ENCODE peak calls at places on chromosomes 2 and 18, in eight cellular contexts. One of them, this sample, is unnamed.

GRCh38 chr2:26848336-26849055 is 564 bp downstream of the DPYSL5 start:
- DNase-seq in kidney: peak; percentile 79
- DNase-seq in H7: peak; percentile 83
- DNase-seq in sigmoid colon: no peak
- DNase-seq in adrenal gland: peak; percentile 18
- DNase-seq in skeletal muscle cell: no peak
- DNase-seq in fibroblast of the aortic adventitia: no peak
- DNase-seq in fibroblast of lung: no peak
- DNase-seq in this sample: no peak

GRCh38 chr2:6937582-6937981 is 20.4 kb downstream of the RNF144A start:
- DNase-seq in fibroblast of lung: no peak
- DNase-seq in sigmoid colon: no peak
- DNase-seq in H7: no peak
- DNase-seq in adrenal gland: no peak
- DNase-seq in skeletal muscle cell: no peak
- DNase-seq in kidney: no peak
- DNase-seq in fibroblast of the aortic adventitia: no peak
- DNase-seq in this sample: no peak

GRCh38 chr18:21315741-21316187 is 73.7 kb downstream of the GREB1L start:
- DNase-seq in sigmoid colon: no peak
- DNase-seq in kidney: no peak
- DNase-seq in skeletal muscle cell: no peak
- DNase-seq in fibroblast of the aortic adventitia: no peak
- DNase-seq in H7: peak; percentile 47
- DNase-seq in fibroblast of lung: peak; percentile 88
- DNase-seq in adrenal gland: no peak
- DNase-seq in this sample: no peak

GRCh38 chr2:29747786-29748470 is 173.5 kb downstream of the ALK start:
- DNase-seq in adrenal gland: no peak
- DNase-seq in fibroblast of lung: peak; percentile 99
- DNase-seq in sigmoid colon: no peak
- DNase-seq in fibroblast of the aortic adventitia: peak; percentile 90
- DNase-seq in kidney: no peak
- DNase-seq in skeletal muscle cell: peak; percentile 96
- DNase-seq in H7: no peak
- DNase-seq in this sample: peak; percentile 59

GRCh38 chr2:36290306-36290705 is 65.3 kb upstream of the CRIM1 start:
- DNase-seq in adrenal gland: no peak
- DNase-seq in H7: no peak
- DNase-seq in fibroblast of lung: peak; percentile 75
- DNase-seq in sigmoid colon: no peak
- DNase-seq in kidney: no peak
- DNase-seq in skeletal muscle cell: no peak
- DNase-seq in fibroblast of the aortic adventitia: peak; percentile 9
- DNase-seq in this sample: no peak

GRCh38 chr2:216871333-216871934 is 11.6 kb upstream of the TNP1 start:
- DNase-seq in adrenal gland: no peak
- DNase-seq in fibroblast of the aortic adventitia: no peak
- DNase-seq in kidney: no peak
- DNase-seq in fibroblast of lung: no peak
- DNase-seq in H7: no peak
- DNase-seq in skeletal muscle cell: no peak
- DNase-seq in sigmoid colon: no peak
- DNase-seq in this sample: no peak

GRCh38 chr2:234669611-234670010 is 172.7 kb upstream of the ARL4C start:
- DNase-seq in fibroblast of the aortic adventitia: no peak
- DNase-seq in H7: peak; percentile 62
- DNase-seq in kidney: no peak
- DNase-seq in skeletal muscle cell: no peak
- DNase-seq in adrenal gland: no peak
- DNase-seq in fibroblast of lung: no peak
- DNase-seq in sigmoid colon: no peak
- DNase-seq in this sample: no peak

GRCh38 chr2:15708161-15708560 is 116.5 kb downstream of the DDX1 start:
- DNase-seq in fibroblast of the aortic adventitia: no peak
- DNase-seq in adrenal gland: no peak
- DNase-seq in kidney: no peak
- DNase-seq in skeletal muscle cell: no peak
- DNase-seq in fibroblast of lung: no peak
- DNase-seq in sigmoid colon: no peak
- DNase-seq in H7: no peak
- DNase-seq in this sample: no peak

GRCh38 chr2:206477296-206477695 is 34.0 kb downstream of the ADAM23 start:
- DNase-seq in kidney: no peak
- DNase-seq in skeletal muscle cell: peak; percentile 79
- DNase-seq in H7: no peak
- DNase-seq in adrenal gland: no peak
- DNase-seq in sigmoid colon: no peak
- DNase-seq in fibroblast of lung: peak; percentile 32
- DNase-seq in fibroblast of the aortic adventitia: peak; percentile 67
- DNase-seq in this sample: no peak

GRCh38 chr2:45938649-45939511 is 287.4 kb downstream of the PRKCE start:
- DNase-seq in H7: no peak
- DNase-seq in kidney: peak; percentile 91
- DNase-seq in fibroblast of lung: peak; percentile 96
- DNase-seq in fibroblast of the aortic adventitia: peak; percentile 97
- DNase-seq in adrenal gland: peak; percentile 73
- DNase-seq in sigmoid colon: peak; percentile 92
- DNase-seq in skeletal muscle cell: peak; percentile 92
- DNase-seq in this sample: peak; percentile 95

GRCh38 chr2:237091779-237092436 is 6.2 kb downstream of the COPS8 start:
- DNase-seq in kidney: no peak
- DNase-seq in skeletal muscle cell: peak; percentile 85
- DNase-seq in H7: no peak
- DNase-seq in adrenal gland: no peak
- DNase-seq in fibroblast of lung: peak; percentile 60
- DNase-seq in sigmoid colon: peak; percentile 67
- DNase-seq in fibroblast of the aortic adventitia: peak; percentile 77
- DNase-seq in this sample: no peak

GRCh38 chr2:158729873-158730620 is 65.1 kb upstream of the DAPL1 start:
- DNase-seq in kidney: peak; percentile 58
- DNase-seq in fibroblast of lung: no peak
- DNase-seq in sigmoid colon: no peak
- DNase-seq in fibroblast of the aortic adventitia: no peak
- DNase-seq in H7: no peak
- DNase-seq in skeletal muscle cell: no peak
- DNase-seq in adrenal gland: no peak
- DNase-seq in this sample: no peak

GRCh38 chr2:65382776-65383357 is 49.5 kb downstream of the SPRED2 start:
- DNase-seq in fibroblast of the aortic adventitia: peak; percentile 89
- DNase-seq in H7: peak; percentile 56
- DNase-seq in fibroblast of lung: peak; percentile 100
- DNase-seq in skeletal muscle cell: peak; percentile 84
- DNase-seq in sigmoid colon: peak; percentile 85
- DNase-seq in kidney: peak; percentile 95
- DNase-seq in adrenal gland: peak; percentile 54
- DNase-seq in this sample: peak; percentile 82

GRCh38 chr2:96500385-96501066 is 4.6 kb downstream of the NEURL3 start:
- DNase-seq in adrenal gland: no peak
- DNase-seq in kidney: no peak
- DNase-seq in H7: no peak
- DNase-seq in skeletal muscle cell: no peak
- DNase-seq in sigmoid colon: no peak
- DNase-seq in fibroblast of lung: no peak
- DNase-seq in fibroblast of the aortic adventitia: no peak
- DNase-seq in this sample: no peak

GRCh38 chr2:6356127-6356761 is 509.5 kb downstream of the CMPK2 start:
- DNase-seq in adrenal gland: no peak
- DNase-seq in H7: no peak
- DNase-seq in skeletal muscle cell: no peak
- DNase-seq in kidney: no peak
- DNase-seq in fibroblast of lung: no peak
- DNase-seq in fibroblast of the aortic adventitia: no peak
- DNase-seq in sigmoid colon: no peak
- DNase-seq in this sample: no peak

GRCh38 chr2:45315881-45316280 is 295.2 kb downstream of the SRBD1 start:
- DNase-seq in H7: no peak
- DNase-seq in skeletal muscle cell: peak; percentile 81
- DNase-seq in sigmoid colon: no peak
- DNase-seq in fibroblast of lung: peak; percentile 88
- DNase-seq in adrenal gland: no peak
- DNase-seq in kidney: no peak
- DNase-seq in fibroblast of the aortic adventitia: peak; percentile 95
- DNase-seq in this sample: peak; percentile 74

DNA sequence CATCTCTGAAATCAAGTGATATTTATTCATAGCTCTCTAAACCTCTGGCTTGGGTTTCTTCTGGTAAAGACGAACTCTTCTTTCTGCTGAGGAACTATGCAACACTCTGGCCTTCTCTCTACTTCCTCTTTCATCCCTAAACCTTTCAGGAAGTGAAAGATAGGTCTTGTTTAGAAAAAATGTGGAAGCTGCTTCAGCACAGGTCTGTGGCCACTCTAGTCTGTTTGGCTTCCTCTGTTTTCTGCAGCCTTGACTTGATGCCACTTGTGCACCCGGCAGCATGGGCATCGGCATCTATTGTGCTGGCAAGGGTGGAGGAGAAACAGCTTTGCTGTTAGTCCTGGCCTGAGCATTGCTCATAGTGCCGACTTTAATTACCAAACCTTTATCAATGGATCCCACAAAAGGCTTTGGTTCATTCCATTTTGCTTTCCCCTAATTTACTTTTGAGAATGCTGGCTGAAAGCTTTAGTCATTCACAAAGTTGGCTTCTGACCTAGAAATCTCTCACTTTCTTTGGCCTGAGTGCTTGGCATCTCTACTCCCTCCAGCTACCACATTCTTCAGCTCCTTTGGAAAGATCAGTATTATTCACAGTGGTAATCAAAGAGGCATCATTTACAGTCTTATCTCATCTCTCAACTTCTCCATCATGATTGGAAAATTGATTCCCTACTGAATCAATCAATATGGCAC is 32.0 kb upstream of the GPR39 start:
- DNase-seq in skeletal muscle cell: no peak
- DNase-seq in fibroblast of the aortic adventitia: peak; percentile 26
- DNase-seq in fibroblast of lung: peak; percentile 40
- DNase-seq in sigmoid colon: no peak
- DNase-seq in adrenal gland: no peak
- DNase-seq in H7: no peak
- DNase-seq in kidney: no peak
- DNase-seq in this sample: no peak
- H3K4me3 ChIP-seq in skeletal muscle cell: no peak overlapping the region
- H3K4me3 ChIP-seq in fibroblast of the aortic adventitia: no peak overlapping the region
- H3K4me3 ChIP-seq in fibroblast of lung: no peak overlapping the region
- H3K4me3 ChIP-seq in sigmoid colon: no peak overlapping the region
- H3K4me3 ChIP-seq in adrenal gland: no peak overlapping the region
- H3K4me3 ChIP-seq in H7: no peak overlapping the region
- H3K4me3 ChIP-seq in kidney: no peak overlapping the region
- H3K4me3 ChIP-seq in this sample: no peak overlapping the region

DNA sequence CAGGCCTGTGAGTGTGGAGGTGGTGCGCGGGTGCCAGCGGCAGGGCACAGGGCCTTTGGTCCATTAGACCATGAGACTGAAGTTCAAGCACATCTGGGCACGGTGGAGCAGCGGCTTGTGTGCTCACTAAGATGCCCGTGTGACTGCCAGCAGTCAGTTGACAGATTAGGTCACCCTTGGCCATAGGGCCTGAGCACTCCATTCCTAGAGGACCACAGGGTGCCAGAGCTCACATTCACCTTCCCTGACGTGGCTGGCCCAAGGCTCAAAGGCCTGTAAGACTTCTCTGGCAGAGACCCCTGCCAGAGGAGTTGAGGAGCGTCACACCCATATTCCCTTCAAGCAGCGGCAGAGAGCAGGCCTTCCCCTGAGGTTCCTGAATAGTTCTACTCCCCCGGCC is 650 bp downstream of the LHCGR start:
- DNase-seq in skeletal muscle cell: no peak
- DNase-seq in fibroblast of lung: no peak
- DNase-seq in fibroblast of the aortic adventitia: no peak
- DNase-seq in adrenal gland: no peak
- DNase-seq in H7: peak; percentile 25
- DNase-seq in kidney: no peak
- DNase-seq in sigmoid colon: no peak
- DNase-seq in this sample: no peak
- H3K4me3 ChIP-seq in skeletal muscle cell: no peak overlapping the region
- H3K4me3 ChIP-seq in fibroblast of lung: no peak overlapping the region
- H3K4me3 ChIP-seq in fibroblast of the aortic adventitia: no peak overlapping the region
- H3K4me3 ChIP-seq in adrenal gland: no peak overlapping the region
- H3K4me3 ChIP-seq in H7: peak overlapping the region; percentile 48
- H3K4me3 ChIP-seq in kidney: no peak overlapping the region
- H3K4me3 ChIP-seq in sigmoid colon: no peak overlapping the region
- H3K4me3 ChIP-seq in this sample: peak overlapping the region; percentile 56

DNA sequence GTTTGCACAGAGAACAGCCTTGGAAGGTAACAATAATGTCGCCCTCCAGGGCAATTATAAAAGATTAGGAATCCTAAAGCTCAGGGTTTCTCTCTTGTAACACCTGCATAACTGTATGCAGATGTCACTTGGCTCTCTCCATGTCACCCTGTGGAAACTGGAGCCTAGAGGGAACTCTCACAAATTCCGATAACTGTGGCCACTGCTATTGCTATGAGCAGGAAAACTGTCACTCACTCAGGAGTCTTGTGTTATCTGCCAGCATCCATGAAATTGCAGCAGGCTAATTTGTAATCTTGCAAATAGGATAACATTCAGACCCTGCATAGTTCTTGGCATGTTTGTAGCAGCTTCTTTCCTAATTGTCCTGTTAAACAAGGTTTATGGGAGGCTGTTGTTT is 25.3 kb upstream of the RALBP1 start:
- DNase-seq in sigmoid colon: no peak
- DNase-seq in kidney: no peak
- DNase-seq in fibroblast of the aortic adventitia: no peak
- DNase-seq in skeletal muscle cell: no peak
- DNase-seq in adrenal gland: no peak
- DNase-seq in H7: no peak
- DNase-seq in fibroblast of lung: no peak
- DNase-seq in this sample: no peak
- H3K4me3 ChIP-seq in sigmoid colon: no peak overlapping the region
- H3K4me3 ChIP-seq in kidney: no peak overlapping the region
- H3K4me3 ChIP-seq in fibroblast of the aortic adventitia: no peak overlapping the region
- H3K4me3 ChIP-seq in skeletal muscle cell: no peak overlapping the region
- H3K4me3 ChIP-seq in adrenal gland: no peak overlapping the region
- H3K4me3 ChIP-seq in H7: no peak overlapping the region
- H3K4me3 ChIP-seq in fibroblast of lung: no peak overlapping the region
- H3K4me3 ChIP-seq in this sample: no peak overlapping the region

GRCh38 chr2:120920438-120920814 is 184.8 kb downstream of the GLI2 start:
- DNase-seq in fibroblast of lung: no peak
- DNase-seq in adrenal gland: no peak
- DNase-seq in skeletal muscle cell: no peak
- DNase-seq in kidney: no peak
- DNase-seq in fibroblast of the aortic adventitia: no peak
- DNase-seq in H7: no peak
- DNase-seq in sigmoid colon: no peak
- DNase-seq in this sample: no peak
- H3K4me3 ChIP-seq in fibroblast of lung: no peak overlapping the region
- H3K4me3 ChIP-seq in adrenal gland: no peak overlapping the region
- H3K4me3 ChIP-seq in skeletal muscle cell: no peak overlapping the region
- H3K4me3 ChIP-seq in kidney: no peak overlapping the region
- H3K4me3 ChIP-seq in fibroblast of the aortic adventitia: no peak overlapping the region
- H3K4me3 ChIP-seq in H7: no peak overlapping the region
- H3K4me3 ChIP-seq in sigmoid colon: no peak overlapping the region
- H3K4me3 ChIP-seq in this sample: no peak overlapping the region

GRCh38 chr2:160061533-160062282 is 707 bp downstream of the PLA2R1 start:
- DNase-seq in sigmoid colon: peak; percentile 69
- DNase-seq in fibroblast of the aortic adventitia: peak; percentile 18
- DNase-seq in kidney: peak; percentile 81
- DNase-seq in H7: no peak
- DNase-seq in skeletal muscle cell: no peak
- DNase-seq in fibroblast of lung: no peak
- DNase-seq in adrenal gland: no peak
- DNase-seq in this sample: no peak
- H3K4me3 ChIP-seq in sigmoid colon: peak overlapping the region; percentile 55
- H3K4me3 ChIP-seq in fibroblast of the aortic adventitia: peak overlapping the region; percentile 76
- H3K4me3 ChIP-seq in kidney: peak overlapping the region; percentile 77
- H3K4me3 ChIP-seq in H7: peak overlapping the region; percentile 62
- H3K4me3 ChIP-seq in skeletal muscle cell: peak overlapping the region; percentile 65
- H3K4me3 ChIP-seq in fibroblast of lung: peak overlapping the region; percentile 67
- H3K4me3 ChIP-seq in adrenal gland: peak overlapping the region; percentile 50
- H3K4me3 ChIP-seq in this sample: peak overlapping the region; percentile 65

This sample was measured in AG04450.